ENCODE peak calls at places on chromosomes 13 and 19, in seven cellular contexts. R, Y, Q, M, S, F and A are unnamed samples.

GRCh38 chr13:59337070-59337469 is 826.7 kb downstream of the DIAPH3 start:
- DNase-seq in S (no peak), M (no peak), R (no peak), Q (no peak), F (no peak), Y (no peak), A (no peak)

GRCh38 chr13:102620512-102620911 is 23.7 kb downstream of the TPP2 start:
- DNase-seq in Q (no peak), S (no peak), F (no peak), R (no peak), M (no peak), Y (no peak), A (no peak)

GRCh38 chr19:55256562-55257460 is 2.0 kb downstream of the PPP6R1 start:
- DNase-seq in R (peak), Y (no peak), Q (no peak), S (peak), F (no peak), M (no peak), A (no peak)

GRCh38 chr13:52070929-52071523 is 46.5 kb downstream of the UTP14C start:
- DNase-seq in R (peak), S (peak), Q (no peak), M (peak), F (no peak), Y (peak), A (no peak)

GRCh38 chr19:48719263-48720171 is at the start of gene MAMSTR:
- DNase-seq in S (no peak), Y (no peak), R (no peak), M (no peak), F (no peak), Q (peak), A (no peak)

GRCh38 chr13:30752201-30752797 is 17.0 kb downstream of the ALOX5AP start:
- DNase-seq in S (no peak), M (no peak), R (no peak), F (no peak), Q (no peak), Y (no peak), A (no peak)

GRCh38 chr13:53336441-53337160 is 308.0 kb downstream of the OLFM4 start:
- DNase-seq in F (no peak), S (no peak), Q (no peak), Y (no peak), M (no peak), R (no peak), A (no peak)

GRCh38 chr13:113124211-113125025 is 1.8 kb downstream of the F10 start:
- DNase-seq in R (no peak), Q (no peak), F (no peak), Y (no peak), M (no peak), S (no peak), A (no peak)

GRCh38 chr13:100365678-100366077 is 222.9 kb downstream of the GGACT start:
- DNase-seq in R (no peak), S (no peak), M (no peak), Q (no peak), F (no peak), Y (no peak), A (no peak)

GRCh38 chr13:40146586-40147240 is 491.3 kb downstream of the COG6 start:
- DNase-seq in Q (no peak), S (no peak), M (no peak), R (no peak), F (no peak), Y (peak), A (no peak)

GRCh38 chr19:9531933-9532332 is 6.5 kb downstream of the ZNF426 start:
- DNase-seq in Y (no peak), Q (no peak), M (no peak), F (no peak), R (peak), S (no peak), A (no peak)

GRCh38 chr13:20714563-20715339 is 11.3 kb downstream of the IL17D start:
- DNase-seq in Y (no peak), Q (no peak), S (no peak), F (no peak), M (no peak), R (no peak), A (no peak)

GRCh38 chr13:64078025-64078424 is 2662.4 kb upstream of the PCDH20 start:
- DNase-seq in S (no peak), Y (peak), M (no peak), R (peak), F (no peak), Q (no peak), A (no peak)

GRCh38 chr19:35155441-35155840 is 906 bp downstream of the FXYD5 start:
- DNase-seq in F (no peak), S (peak), M (no peak), Q (no peak), R (no peak), Y (no peak), A (no peak)

GRCh38 chr19:56133858-56134654 is 7.0 kb upstream of the ZNF444 start:
- DNase-seq in Q (no peak), Y (no peak), F (no peak), S (no peak), M (no peak), R (no peak), A (no peak)

GRCh38 chr13:25678398-25678797 is 306.6 kb downstream of the ATP8A2 start:
- DNase-seq in M (no peak), Y (no peak), F (no peak), Q (no peak), R (no peak), S (no peak), A (no peak)

GRCh38 chr19:58544591-58545285 is 874 bp downstream of the TRIM28 start:
- DNase-seq in F (no peak), R (no peak), Q (no peak), Y (peak), S (peak), M (no peak), A (no peak)

GRCh38 chr19:3593156-3593555 is 7.9 kb downstream of the GIPC3 start:
- DNase-seq in R (no peak), Q (peak), S (no peak), M (no peak), Y (no peak), F (no peak), A (no peak)

GRCh38 chr13:99304541-99304940 is 2.7 kb downstream of the GPR183 start:
- DNase-seq in S (no peak), R (no peak), F (no peak), Q (no peak), M (no peak), Y (no peak), A (no peak)

GRCh38 chr13:31967155-31967554 is 64.4 kb upstream of the FRY start:
- DNase-seq in Q (no peak), F (no peak), M (no peak), S (no peak), Y (no peak), R (no peak), A (no peak)

GRCh38 chr13:36883829-36884228 is 36.2 kb downstream of the SMAD9 start:
- DNase-seq in M (no peak), S (no peak), R (no peak), Y (no peak), Q (no peak), F (no peak), A (no peak)

GRCh38 chr19:2425622-2426581 is 1.5 kb downstream of the TIMM13 start:
- DNase-seq in Y (no peak), Q (no peak), M (no peak), F (no peak), R (no peak), S (no peak), A (no peak)

GRCh38 chr19:16085115-16085514 is 8.8 kb downstream of the TPM4 start:
- DNase-seq in F (no peak), S (no peak), R (no peak), M (no peak), Y (no peak), Q (no peak), A (no peak)

GRCh38 chr19:7748756-7749155 is 1.4 kb upstream of the CD209 start:
- DNase-seq in F (no peak), R (peak), M (peak), S (no peak), Y (no peak), Q (peak), A (peak)

GRCh38 chr19:12785431-12786011 is 5.8 kb upstream of the JUNB start:
- DNase-seq in Y (no peak), S (no peak), Q (no peak), R (no peak), F (no peak), M (no peak), A (no peak)

GRCh38 chr19:18416778-18417249 is 2.4 kb upstream of the SSBP4 start:
- DNase-seq in M (no peak), Y (peak), Q (peak), S (peak), R (peak), F (no peak), A (no peak)

GRCh38 chr13:97853550-97853949 is 99.9 kb upstream of the IPO5 start:
- DNase-seq in R (no peak), S (no peak), F (no peak), M (no peak), Q (no peak), Y (no peak), A (no peak)

GRCh38 chr13:65943024-65943423 is 1287.1 kb downstream of the PCDH9 start:
- DNase-seq in F (no peak), Q (no peak), R (no peak), S (no peak), Y (no peak), M (no peak), A (no peak)

GRCh38 chr19:23558541-23558940 is 128.5 kb downstream of the ZNF675 start:
- DNase-seq in Y (no peak), F (no peak), Q (no peak), R (no peak), S (no peak), M (no peak), A (no peak)

GRCh38 chr13:99214232-99214631 is 13.6 kb downstream of the UBAC2 start:
- DNase-seq in S (no peak), M (no peak), Y (no peak), Q (no peak), R (no peak), F (peak), A (no peak)

GRCh38 chr19:50459638-50460037 is 16.7 kb upstream of the EMC10 start:
- DNase-seq in M (no peak), S (no peak), Y (no peak), F (no peak), R (no peak), Q (no peak), A (no peak)

GRCh38 chr19:50461066-50461875 is 15.0 kb upstream of the EMC10 start:
- DNase-seq in F (peak), Q (peak), M (peak), R (peak), S (peak), Y (peak), A (peak)

GRCh38 chr19:50459067-50459456 is 17.2 kb upstream of the EMC10 start:
- DNase-seq in Y (no peak), Q (no peak), F (no peak), M (no peak), S (no peak), R (no peak), A (no peak)

GRCh38 chr19:50458396-50459066 is 17.8 kb upstream of the EMC10 start:
- DNase-seq in F (no peak), Q (no peak), S (no peak), R (no peak), M (no peak), Y (no peak), A (no peak)

DNA sequence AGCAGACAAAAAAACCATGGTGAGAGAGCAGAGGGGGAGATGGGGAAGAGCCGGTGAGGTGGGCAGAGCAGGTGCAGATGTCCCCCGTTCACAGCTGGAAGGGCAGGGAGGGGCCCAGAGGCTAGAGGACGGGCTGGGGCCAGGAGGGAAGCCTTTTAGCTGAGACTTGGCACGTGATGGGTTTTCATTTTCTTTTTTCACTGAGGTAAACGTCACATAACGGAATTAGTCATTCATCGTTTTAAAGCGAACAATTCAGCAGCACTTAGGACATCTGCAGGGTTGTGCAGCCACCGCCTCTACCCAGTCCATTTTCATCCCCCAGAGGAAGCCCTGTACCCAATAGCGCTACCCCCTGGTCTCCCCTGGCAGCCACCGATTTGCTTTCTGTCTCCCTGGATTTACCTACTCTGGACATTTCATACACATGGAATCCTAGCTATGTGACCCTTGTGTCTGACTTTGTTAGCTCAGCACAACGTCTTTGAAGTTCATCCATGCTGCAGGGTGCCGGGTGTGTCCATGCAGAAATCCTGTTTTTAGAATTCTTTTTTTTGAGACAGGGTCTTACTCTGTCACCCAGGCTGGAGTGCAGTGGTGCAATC is 16.0 kb upstream of the EMC10 start:
- DNase-seq in R (peak), S (no peak), F (peak), Q (no peak), Y (no peak), M (no peak), A (no peak)
- TF ChIP-seq YY1 in R (no peak), S (no peak), F (no peak), Q (no peak), Y (no peak), M (no peak), A (no peak)

DNA sequence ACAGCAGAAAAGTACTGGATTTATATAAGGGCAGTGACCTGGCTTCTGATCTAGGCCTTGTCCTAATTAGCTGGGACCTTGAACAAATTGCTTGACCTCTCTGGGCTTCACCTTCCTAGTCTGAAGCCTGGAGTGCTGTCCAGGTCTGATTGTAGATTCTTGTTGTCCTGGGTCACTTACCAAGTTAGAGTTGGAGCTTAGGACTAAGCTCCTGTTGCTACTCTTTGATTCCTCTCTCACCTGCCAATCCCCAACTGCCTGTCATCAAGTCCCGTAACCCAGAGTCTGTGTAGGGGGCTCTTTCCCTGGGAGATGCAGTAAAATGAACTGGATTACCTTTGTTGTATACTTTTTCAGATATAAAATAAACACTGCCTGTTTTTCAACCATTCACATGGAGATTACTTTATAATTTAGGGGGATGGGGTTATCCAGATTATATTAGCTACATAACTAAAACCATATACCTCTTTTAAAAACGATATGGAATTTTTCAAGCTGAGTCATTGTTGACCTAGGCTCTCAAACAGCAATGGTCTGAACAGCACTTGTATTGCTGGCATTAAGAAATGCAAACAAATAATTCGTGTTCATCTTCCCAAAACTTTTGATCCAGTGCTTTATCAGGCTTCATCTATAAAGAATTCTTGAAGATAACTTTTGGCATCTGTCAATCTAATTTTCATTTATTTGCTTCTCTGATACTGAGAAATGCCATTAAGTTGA is 5.8 kb downstream of the ARHGAP35 start:
- DNase-seq in M (no peak), F (no peak), Q (no peak), S (no peak), Y (no peak), R (peak), A (no peak)
- TF ChIP-seq YY1 in M (no peak), F (no peak), Q (no peak), S (no peak), Y (no peak), R (no peak), A (no peak)

GRCh38 chr13:90168953-90169352 is 1178.5 kb upstream of the MIR17HG start:
- DNase-seq in F (no peak), Q (no peak), M (no peak), S (no peak), R (no peak), Y (no peak), A (no peak)

GRCh38 chr13:90177519-90177918 is 1170.0 kb upstream of the MIR17HG start:
- DNase-seq in R (no peak), M (no peak), F (no peak), Y (no peak), S (no peak), Q (no peak), A (no peak)

DNA sequence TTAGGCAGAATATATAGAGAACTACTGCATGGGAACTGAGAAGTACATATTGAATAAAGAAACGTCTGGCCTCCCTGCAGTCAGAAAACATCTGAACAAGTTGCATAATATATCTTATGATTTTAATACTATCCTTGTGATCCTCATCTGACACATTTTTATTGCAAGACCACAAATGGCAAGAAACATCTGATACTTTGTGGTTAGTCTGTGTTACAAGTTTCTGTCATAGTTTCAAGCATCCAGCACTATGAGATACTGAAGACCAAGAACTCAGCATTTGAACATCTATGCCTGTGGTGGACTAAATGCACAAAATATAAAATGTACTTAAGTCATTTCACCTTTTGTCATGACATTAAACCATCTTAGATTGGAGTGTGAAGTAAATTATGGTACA is 1175.8 kb upstream of the MIR17HG start:
- DNase-seq in F (no peak), S (no peak), Q (no peak), M (no peak), R (no peak), Y (no peak), A (no peak)
- TF ChIP-seq YY1 in F (no peak), S (no peak), Q (no peak), M (no peak), R (no peak), Y (no peak), A (no peak)

GRCh38 chr13:35479691-35480090 is 3.2 kb upstream of the MAB21L1 start:
- DNase-seq in Q (no peak), F (no peak), R (no peak), Y (no peak), M (no peak), S (no peak), A (no peak)

GRCh38 chr13:35489050-35489449 is 12.6 kb upstream of the MAB21L1 start:
- DNase-seq in F (no peak), Y (no peak), S (no peak), M (no peak), R (no peak), Q (no peak), A (no peak)

GRCh38 chr13:35481777-35482176 is 5.3 kb upstream of the MAB21L1 start:
- DNase-seq in F (no peak), R (no peak), Q (no peak), S (no peak), M (no peak), Y (no peak), A (no peak)

GRCh38 chr13:35484384-35484783 is 7.9 kb upstream of the MAB21L1 start:
- DNase-seq in R (no peak), Y (no peak), F (no peak), S (no peak), M (no peak), Q (no peak), A (no peak)

GRCh38 chr13:35485451-35485850 is 9.0 kb upstream of the MAB21L1 start:
- DNase-seq in Y (no peak), R (no peak), S (no peak), M (no peak), Q (no peak), F (no peak), A (no peak)
- TF ChIP-seq YY1 in Y (no peak), R (no peak), S (no peak), M (no peak), Q (no peak), F (no peak), A (no peak)

GRCh38 chr19:17220207-17220758 is 5.1 kb downstream of the USE1 start:
- DNase-seq in S (peak), Y (no peak), R (no peak), Q (no peak), F (no peak), M (no peak), A (no peak)
- TF ChIP-seq YY1 in S (peak), Y (no peak), R (no peak), Q (no peak), F (no peak), M (no peak), A (no peak)

DNA sequence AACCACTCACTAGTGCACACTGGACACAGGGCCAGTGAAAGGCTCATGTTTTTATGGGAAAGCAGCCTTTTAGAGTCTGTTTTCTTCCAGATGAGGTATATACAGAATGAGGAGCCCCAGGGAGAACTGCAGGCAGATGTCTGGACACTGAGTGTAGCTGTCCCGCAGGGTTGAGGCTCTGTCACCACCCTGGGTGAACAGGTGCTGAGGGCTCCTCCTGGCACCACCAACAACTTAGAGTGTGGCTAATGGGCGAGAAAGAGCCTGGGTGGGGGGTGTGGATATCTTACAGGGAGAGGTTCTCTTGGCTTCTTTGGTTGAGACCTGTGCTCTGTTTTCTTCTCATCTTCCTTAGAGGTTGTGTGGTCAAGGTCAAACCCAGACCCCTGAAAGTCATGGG is 202.1 kb upstream of the GPR12 start:
- DNase-seq in Y (no peak), M (no peak), F (no peak), R (no peak), Q (no peak), S (no peak), A (no peak)
- TF ChIP-seq YY1 in Y (no peak), M (no peak), F (no peak), R (no peak), Q (no peak), S (no peak), A (no peak)